ENCODE peak calls at places on chromosomes 4 and X, in ten cellular contexts. One of them, this sample, is unnamed.

GRCh38 chr4:176193126-176193525 is 2.3 kb downstream of the SPATA4 start:
- DNase-seq in testis: no peak
- DNase-seq in sigmoid colon: no peak
- DNase-seq in activated naive CD4-positive, alpha-beta T cell treated with Interleukin-2 at 50 U/mL for 16 hours: no peak
- DNase-seq in dorsolateral prefrontal cortex: no peak
- DNase-seq in left lobe of liver: no peak
- DNase-seq in left ventricle myocardium superior: no peak
- DNase-seq in activated effector memory CD4-positive, alpha-beta T cell treated with Interleukin-2 at 50 U/mL for 16 hours: no peak
- DNase-seq in ELR: peak; percentile 73
- DNase-seq in stimulated activated CD8-positive, alpha-beta memory T cell treated with anti-CD3 and anti-CD28 coated beads, Interleukin-7, amount 100 ng/mL, for 1 hour: no peak
- DNase-seq in this sample: no peak

GRCh38 chr4:77268108-77268507 is 111.1 kb downstream of the CCNG2 start:
- DNase-seq in testis: no peak
- DNase-seq in sigmoid colon: no peak
- DNase-seq in activated naive CD4-positive, alpha-beta T cell treated with Interleukin-2 at 50 U/mL for 16 hours: no peak
- DNase-seq in dorsolateral prefrontal cortex: no peak
- DNase-seq in left lobe of liver: no peak
- DNase-seq in left ventricle myocardium superior: no peak
- DNase-seq in activated effector memory CD4-positive, alpha-beta T cell treated with Interleukin-2 at 50 U/mL for 16 hours: no peak
- DNase-seq in ELR: no peak
- DNase-seq in stimulated activated CD8-positive, alpha-beta memory T cell treated with anti-CD3 and anti-CD28 coated beads, Interleukin-7, amount 100 ng/mL, for 1 hour: no peak
- DNase-seq in this sample: no peak

GRCh38 chrX:106437407-106437806 is 174.4 kb upstream of the RADX start:
- DNase-seq in testis: no peak
- DNase-seq in sigmoid colon: no peak
- DNase-seq in activated naive CD4-positive, alpha-beta T cell treated with Interleukin-2 at 50 U/mL for 16 hours: no peak
- DNase-seq in dorsolateral prefrontal cortex: no peak
- DNase-seq in left lobe of liver: no peak
- DNase-seq in left ventricle myocardium superior: no peak
- DNase-seq in activated effector memory CD4-positive, alpha-beta T cell treated with Interleukin-2 at 50 U/mL for 16 hours: no peak
- DNase-seq in ELR: no peak
- DNase-seq in stimulated activated CD8-positive, alpha-beta memory T cell treated with anti-CD3 and anti-CD28 coated beads, Interleukin-7, amount 100 ng/mL, for 1 hour: no peak
- DNase-seq in this sample: no peak

GRCh38 chr4:156638925-156639605 is 332.5 kb downstream of the PDGFC start:
- DNase-seq in testis: no peak
- DNase-seq in sigmoid colon: no peak
- DNase-seq in activated naive CD4-positive, alpha-beta T cell treated with Interleukin-2 at 50 U/mL for 16 hours: no peak
- DNase-seq in dorsolateral prefrontal cortex: no peak
- DNase-seq in left lobe of liver: no peak
- DNase-seq in left ventricle myocardium superior: no peak
- DNase-seq in activated effector memory CD4-positive, alpha-beta T cell treated with Interleukin-2 at 50 U/mL for 16 hours: no peak
- DNase-seq in ELR: peak; percentile 8
- DNase-seq in stimulated activated CD8-positive, alpha-beta memory T cell treated with anti-CD3 and anti-CD28 coated beads, Interleukin-7, amount 100 ng/mL, for 1 hour: no peak
- DNase-seq in this sample: no peak

GRCh38 chr4:162274354-162274753 is 110.6 kb upstream of the FSTL5 start:
- DNase-seq in testis: peak; percentile 22
- DNase-seq in sigmoid colon: peak; percentile 72
- DNase-seq in activated naive CD4-positive, alpha-beta T cell treated with Interleukin-2 at 50 U/mL for 16 hours: no peak
- DNase-seq in dorsolateral prefrontal cortex: no peak
- DNase-seq in left lobe of liver: no peak
- DNase-seq in left ventricle myocardium superior: no peak
- DNase-seq in activated effector memory CD4-positive, alpha-beta T cell treated with Interleukin-2 at 50 U/mL for 16 hours: no peak
- DNase-seq in ELR: no peak
- DNase-seq in stimulated activated CD8-positive, alpha-beta memory T cell treated with anti-CD3 and anti-CD28 coated beads, Interleukin-7, amount 100 ng/mL, for 1 hour: no peak
- DNase-seq in this sample: no peak

GRCh38 chrX:119218198-119218597 is 17.9 kb upstream of the PGRMC1 start:
- DNase-seq in testis: no peak
- DNase-seq in sigmoid colon: no peak
- DNase-seq in activated naive CD4-positive, alpha-beta T cell treated with Interleukin-2 at 50 U/mL for 16 hours: no peak
- DNase-seq in dorsolateral prefrontal cortex: no peak
- DNase-seq in left lobe of liver: no peak
- DNase-seq in left ventricle myocardium superior: no peak
- DNase-seq in activated effector memory CD4-positive, alpha-beta T cell treated with Interleukin-2 at 50 U/mL for 16 hours: no peak
- DNase-seq in ELR: peak; percentile 37
- DNase-seq in stimulated activated CD8-positive, alpha-beta memory T cell treated with anti-CD3 and anti-CD28 coated beads, Interleukin-7, amount 100 ng/mL, for 1 hour: no peak
- DNase-seq in this sample: no peak

GRCh38 chr4:142121951-142122350 is 485.6 kb downstream of the IL15 start:
- DNase-seq in testis: no peak
- DNase-seq in sigmoid colon: no peak
- DNase-seq in activated naive CD4-positive, alpha-beta T cell treated with Interleukin-2 at 50 U/mL for 16 hours: no peak
- DNase-seq in dorsolateral prefrontal cortex: no peak
- DNase-seq in left lobe of liver: no peak
- DNase-seq in left ventricle myocardium superior: no peak
- DNase-seq in activated effector memory CD4-positive, alpha-beta T cell treated with Interleukin-2 at 50 U/mL for 16 hours: no peak
- DNase-seq in ELR: no peak
- DNase-seq in stimulated activated CD8-positive, alpha-beta memory T cell treated with anti-CD3 and anti-CD28 coated beads, Interleukin-7, amount 100 ng/mL, for 1 hour: no peak
- DNase-seq in this sample: no peak

GRCh38 chr4:57071340-57071739 is 38.8 kb downstream of the IGFBP7 start:
- DNase-seq in testis: no peak
- DNase-seq in sigmoid colon: no peak
- DNase-seq in activated naive CD4-positive, alpha-beta T cell treated with Interleukin-2 at 50 U/mL for 16 hours: no peak
- DNase-seq in dorsolateral prefrontal cortex: no peak
- DNase-seq in left lobe of liver: no peak
- DNase-seq in left ventricle myocardium superior: peak; percentile 54
- DNase-seq in activated effector memory CD4-positive, alpha-beta T cell treated with Interleukin-2 at 50 U/mL for 16 hours: no peak
- DNase-seq in ELR: no peak
- DNase-seq in stimulated activated CD8-positive, alpha-beta memory T cell treated with anti-CD3 and anti-CD28 coated beads, Interleukin-7, amount 100 ng/mL, for 1 hour: no peak
- DNase-seq in this sample: no peak

GRCh38 chr4:107423677-107424405 is 296.2 kb downstream of the PAPSS1 start:
- DNase-seq in testis: no peak
- DNase-seq in sigmoid colon: no peak
- DNase-seq in activated naive CD4-positive, alpha-beta T cell treated with Interleukin-2 at 50 U/mL for 16 hours: no peak
- DNase-seq in dorsolateral prefrontal cortex: no peak
- DNase-seq in left lobe of liver: no peak
- DNase-seq in left ventricle myocardium superior: no peak
- DNase-seq in activated effector memory CD4-positive, alpha-beta T cell treated with Interleukin-2 at 50 U/mL for 16 hours: no peak
- DNase-seq in ELR: no peak
- DNase-seq in stimulated activated CD8-positive, alpha-beta memory T cell treated with anti-CD3 and anti-CD28 coated beads, Interleukin-7, amount 100 ng/mL, for 1 hour: no peak
- DNase-seq in this sample: no peak

GRCh38 chr4:141233673-141234072 is 13.0 kb downstream of the ZNF330 start:
- DNase-seq in testis: no peak
- DNase-seq in sigmoid colon: no peak
- DNase-seq in activated naive CD4-positive, alpha-beta T cell treated with Interleukin-2 at 50 U/mL for 16 hours: no peak
- DNase-seq in dorsolateral prefrontal cortex: no peak
- DNase-seq in left lobe of liver: no peak
- DNase-seq in left ventricle myocardium superior: no peak
- DNase-seq in activated effector memory CD4-positive, alpha-beta T cell treated with Interleukin-2 at 50 U/mL for 16 hours: no peak
- DNase-seq in ELR: no peak
- DNase-seq in stimulated activated CD8-positive, alpha-beta memory T cell treated with anti-CD3 and anti-CD28 coated beads, Interleukin-7, amount 100 ng/mL, for 1 hour: no peak
- DNase-seq in this sample: no peak

GRCh38 chrX:104330966-104331365 is 76.2 kb upstream of the ESX1 start:
- DNase-seq in testis: no peak
- DNase-seq in sigmoid colon: no peak
- DNase-seq in activated naive CD4-positive, alpha-beta T cell treated with Interleukin-2 at 50 U/mL for 16 hours: no peak
- DNase-seq in dorsolateral prefrontal cortex: no peak
- DNase-seq in left lobe of liver: no peak
- DNase-seq in left ventricle myocardium superior: no peak
- DNase-seq in activated effector memory CD4-positive, alpha-beta T cell treated with Interleukin-2 at 50 U/mL for 16 hours: no peak
- DNase-seq in ELR: peak; percentile 94
- DNase-seq in stimulated activated CD8-positive, alpha-beta memory T cell treated with anti-CD3 and anti-CD28 coated beads, Interleukin-7, amount 100 ng/mL, for 1 hour: no peak
- DNase-seq in this sample: no peak

GRCh38 chr4:82394896-82395295 is 21.1 kb upstream of the HNRNPD start:
- DNase-seq in testis: no peak
- DNase-seq in sigmoid colon: no peak
- DNase-seq in activated naive CD4-positive, alpha-beta T cell treated with Interleukin-2 at 50 U/mL for 16 hours: no peak
- DNase-seq in dorsolateral prefrontal cortex: no peak
- DNase-seq in left lobe of liver: no peak
- DNase-seq in left ventricle myocardium superior: no peak
- DNase-seq in activated effector memory CD4-positive, alpha-beta T cell treated with Interleukin-2 at 50 U/mL for 16 hours: no peak
- DNase-seq in ELR: no peak
- DNase-seq in stimulated activated CD8-positive, alpha-beta memory T cell treated with anti-CD3 and anti-CD28 coated beads, Interleukin-7, amount 100 ng/mL, for 1 hour: no peak
- DNase-seq in this sample: no peak

GRCh38 chr4:3111461-3111860 is 37.0 kb downstream of the HTT start:
- DNase-seq in testis: no peak
- DNase-seq in sigmoid colon: no peak
- DNase-seq in activated naive CD4-positive, alpha-beta T cell treated with Interleukin-2 at 50 U/mL for 16 hours: no peak
- DNase-seq in dorsolateral prefrontal cortex: no peak
- DNase-seq in left lobe of liver: no peak
- DNase-seq in left ventricle myocardium superior: no peak
- DNase-seq in activated effector memory CD4-positive, alpha-beta T cell treated with Interleukin-2 at 50 U/mL for 16 hours: no peak
- DNase-seq in ELR: peak; percentile 92
- DNase-seq in stimulated activated CD8-positive, alpha-beta memory T cell treated with anti-CD3 and anti-CD28 coated beads, Interleukin-7, amount 100 ng/mL, for 1 hour: no peak
- DNase-seq in this sample: peak; percentile 14

GRCh38 chr4:4225915-4226605 is 669 bp downstream of the OTOP1 start:
- DNase-seq in testis: no peak
- DNase-seq in sigmoid colon: no peak
- DNase-seq in activated naive CD4-positive, alpha-beta T cell treated with Interleukin-2 at 50 U/mL for 16 hours: no peak
- DNase-seq in dorsolateral prefrontal cortex: no peak
- DNase-seq in left lobe of liver: no peak
- DNase-seq in left ventricle myocardium superior: no peak
- DNase-seq in activated effector memory CD4-positive, alpha-beta T cell treated with Interleukin-2 at 50 U/mL for 16 hours: no peak
- DNase-seq in ELR: peak; percentile 14
- DNase-seq in stimulated activated CD8-positive, alpha-beta memory T cell treated with anti-CD3 and anti-CD28 coated beads, Interleukin-7, amount 100 ng/mL, for 1 hour: no peak
- DNase-seq in this sample: peak; percentile 31

GRCh38 chr4:120843840-120844527 is 78.5 kb downstream of the PRDM5 start:
- DNase-seq in testis: peak; percentile 35
- DNase-seq in sigmoid colon: no peak
- DNase-seq in activated naive CD4-positive, alpha-beta T cell treated with Interleukin-2 at 50 U/mL for 16 hours: no peak
- DNase-seq in dorsolateral prefrontal cortex: no peak
- DNase-seq in left lobe of liver: no peak
- DNase-seq in left ventricle myocardium superior: peak; percentile 49
- DNase-seq in activated effector memory CD4-positive, alpha-beta T cell treated with Interleukin-2 at 50 U/mL for 16 hours: no peak
- DNase-seq in ELR: no peak
- DNase-seq in stimulated activated CD8-positive, alpha-beta memory T cell treated with anti-CD3 and anti-CD28 coated beads, Interleukin-7, amount 100 ng/mL, for 1 hour: no peak
- DNase-seq in this sample: peak; percentile 42

GRCh38 chr4:140130677-140131076 is 23.3 kb downstream of the MAML3 start:
- DNase-seq in testis: no peak
- DNase-seq in sigmoid colon: no peak
- DNase-seq in activated naive CD4-positive, alpha-beta T cell treated with Interleukin-2 at 50 U/mL for 16 hours: no peak
- DNase-seq in dorsolateral prefrontal cortex: no peak
- DNase-seq in left lobe of liver: no peak
- DNase-seq in left ventricle myocardium superior: no peak
- DNase-seq in activated effector memory CD4-positive, alpha-beta T cell treated with Interleukin-2 at 50 U/mL for 16 hours: no peak
- DNase-seq in ELR: peak; percentile 93
- DNase-seq in stimulated activated CD8-positive, alpha-beta memory T cell treated with anti-CD3 and anti-CD28 coated beads, Interleukin-7, amount 100 ng/mL, for 1 hour: no peak
- DNase-seq in this sample: no peak

GRCh38 chr4:52618795-52619590 is 40.1 kb downstream of the USP46 start:
- DNase-seq in testis: no peak
- DNase-seq in sigmoid colon: no peak
- DNase-seq in activated naive CD4-positive, alpha-beta T cell treated with Interleukin-2 at 50 U/mL for 16 hours: no peak
- DNase-seq in dorsolateral prefrontal cortex: no peak
- DNase-seq in left lobe of liver: no peak
- DNase-seq in left ventricle myocardium superior: no peak
- DNase-seq in activated effector memory CD4-positive, alpha-beta T cell treated with Interleukin-2 at 50 U/mL for 16 hours: no peak
- DNase-seq in ELR: no peak
- DNase-seq in stimulated activated CD8-positive, alpha-beta memory T cell treated with anti-CD3 and anti-CD28 coated beads, Interleukin-7, amount 100 ng/mL, for 1 hour: no peak
- DNase-seq in this sample: peak; percentile 65

GRCh38 chr4:94274912-94275311 is 67.2 kb downstream of the SMARCAD1 start:
- DNase-seq in testis: no peak
- DNase-seq in sigmoid colon: no peak
- DNase-seq in activated naive CD4-positive, alpha-beta T cell treated with Interleukin-2 at 50 U/mL for 16 hours: no peak
- DNase-seq in dorsolateral prefrontal cortex: no peak
- DNase-seq in left lobe of liver: no peak
- DNase-seq in left ventricle myocardium superior: no peak
- DNase-seq in activated effector memory CD4-positive, alpha-beta T cell treated with Interleukin-2 at 50 U/mL for 16 hours: no peak
- DNase-seq in ELR: peak; percentile 76
- DNase-seq in stimulated activated CD8-positive, alpha-beta memory T cell treated with anti-CD3 and anti-CD28 coated beads, Interleukin-7, amount 100 ng/mL, for 1 hour: no peak
- DNase-seq in this sample: no peak

GRCh38 chrX:153765138-153766079 is 1.4 kb downstream of the PLXNB3 start:
- DNase-seq in testis: peak; percentile 65
- DNase-seq in sigmoid colon: peak; percentile 78
- DNase-seq in activated naive CD4-positive, alpha-beta T cell treated with Interleukin-2 at 50 U/mL for 16 hours: no peak
- DNase-seq in dorsolateral prefrontal cortex: peak; percentile 93
- DNase-seq in left lobe of liver: no peak
- DNase-seq in left ventricle myocardium superior: no peak
- DNase-seq in activated effector memory CD4-positive, alpha-beta T cell treated with Interleukin-2 at 50 U/mL for 16 hours: no peak
- DNase-seq in ELR: peak; percentile 51
- DNase-seq in stimulated activated CD8-positive, alpha-beta memory T cell treated with anti-CD3 and anti-CD28 coated beads, Interleukin-7, amount 100 ng/mL, for 1 hour: no peak
- DNase-seq in this sample: peak; percentile 56

GRCh38 chr4:178395798-178396197 is 953.6 kb upstream of the AGA start:
- DNase-seq in testis: no peak
- DNase-seq in sigmoid colon: no peak
- DNase-seq in activated naive CD4-positive, alpha-beta T cell treated with Interleukin-2 at 50 U/mL for 16 hours: no peak
- DNase-seq in dorsolateral prefrontal cortex: no peak
- DNase-seq in left lobe of liver: no peak
- DNase-seq in left ventricle myocardium superior: no peak
- DNase-seq in activated effector memory CD4-positive, alpha-beta T cell treated with Interleukin-2 at 50 U/mL for 16 hours: no peak
- DNase-seq in ELR: peak; percentile 11
- DNase-seq in stimulated activated CD8-positive, alpha-beta memory T cell treated with anti-CD3 and anti-CD28 coated beads, Interleukin-7, amount 100 ng/mL, for 1 hour: no peak
- DNase-seq in this sample: peak; percentile 16

GRCh38 chrX:33183366-33183765 is 28.0 kb downstream of the DMD start:
- DNase-seq in testis: peak; percentile 50
- DNase-seq in sigmoid colon: peak; percentile 73
- DNase-seq in activated naive CD4-positive, alpha-beta T cell treated with Interleukin-2 at 50 U/mL for 16 hours: no peak
- DNase-seq in dorsolateral prefrontal cortex: no peak
- DNase-seq in left lobe of liver: no peak
- DNase-seq in left ventricle myocardium superior: peak; percentile 31
- DNase-seq in activated effector memory CD4-positive, alpha-beta T cell treated with Interleukin-2 at 50 U/mL for 16 hours: no peak
- DNase-seq in ELR: no peak
- DNase-seq in stimulated activated CD8-positive, alpha-beta memory T cell treated with anti-CD3 and anti-CD28 coated beads, Interleukin-7, amount 100 ng/mL, for 1 hour: no peak
- DNase-seq in this sample: peak; percentile 58

GRCh38 chrX:20414066-20414465 is 147.4 kb upstream of the RPS6KA3 start:
- DNase-seq in testis: no peak
- DNase-seq in sigmoid colon: no peak
- DNase-seq in activated naive CD4-positive, alpha-beta T cell treated with Interleukin-2 at 50 U/mL for 16 hours: no peak
- DNase-seq in dorsolateral prefrontal cortex: no peak
- DNase-seq in left lobe of liver: no peak
- DNase-seq in left ventricle myocardium superior: no peak
- DNase-seq in activated effector memory CD4-positive, alpha-beta T cell treated with Interleukin-2 at 50 U/mL for 16 hours: no peak
- DNase-seq in ELR: no peak
- DNase-seq in stimulated activated CD8-positive, alpha-beta memory T cell treated with anti-CD3 and anti-CD28 coated beads, Interleukin-7, amount 100 ng/mL, for 1 hour: no peak
- DNase-seq in this sample: no peak

GRCh38 chrX:153766098-153766817 is 2.2 kb downstream of the PLXNB3 start:
- DNase-seq in testis: no peak
- DNase-seq in sigmoid colon: peak; percentile 77
- DNase-seq in activated naive CD4-positive, alpha-beta T cell treated with Interleukin-2 at 50 U/mL for 16 hours: peak; percentile 20
- DNase-seq in dorsolateral prefrontal cortex: peak; percentile 47
- DNase-seq in left lobe of liver: no peak
- DNase-seq in left ventricle myocardium superior: no peak
- DNase-seq in activated effector memory CD4-positive, alpha-beta T cell treated with Interleukin-2 at 50 U/mL for 16 hours: no peak
- DNase-seq in ELR: peak; percentile 84
- DNase-seq in stimulated activated CD8-positive, alpha-beta memory T cell treated with anti-CD3 and anti-CD28 coated beads, Interleukin-7, amount 100 ng/mL, for 1 hour: peak; percentile 13
- DNase-seq in this sample: peak; percentile 63

GRCh38 chr4:20456416-20456815 is 204.7 kb downstream of the SLIT2 start:
- DNase-seq in testis: no peak
- DNase-seq in sigmoid colon: no peak
- DNase-seq in activated naive CD4-positive, alpha-beta T cell treated with Interleukin-2 at 50 U/mL for 16 hours: no peak
- DNase-seq in dorsolateral prefrontal cortex: no peak
- DNase-seq in left lobe of liver: no peak
- DNase-seq in left ventricle myocardium superior: no peak
- DNase-seq in activated effector memory CD4-positive, alpha-beta T cell treated with Interleukin-2 at 50 U/mL for 16 hours: no peak
- DNase-seq in ELR: peak; percentile 68
- DNase-seq in stimulated activated CD8-positive, alpha-beta memory T cell treated with anti-CD3 and anti-CD28 coated beads, Interleukin-7, amount 100 ng/mL, for 1 hour: no peak
- DNase-seq in this sample: no peak

GRCh38 chr4:145635630-145636029 is 16.4 kb downstream of the MMAA start:
- DNase-seq in testis: no peak
- DNase-seq in sigmoid colon: no peak
- DNase-seq in activated naive CD4-positive, alpha-beta T cell treated with Interleukin-2 at 50 U/mL for 16 hours: no peak
- DNase-seq in dorsolateral prefrontal cortex: no peak
- DNase-seq in left lobe of liver: no peak
- DNase-seq in left ventricle myocardium superior: no peak
- DNase-seq in activated effector memory CD4-positive, alpha-beta T cell treated with Interleukin-2 at 50 U/mL for 16 hours: no peak
- DNase-seq in ELR: no peak
- DNase-seq in stimulated activated CD8-positive, alpha-beta memory T cell treated with anti-CD3 and anti-CD28 coated beads, Interleukin-7, amount 100 ng/mL, for 1 hour: no peak
- DNase-seq in this sample: no peak

GRCh38 chr4:101010987-101011386 is 336.3 kb downstream of the PPP3CA start:
- DNase-seq in testis: no peak
- DNase-seq in sigmoid colon: no peak
- DNase-seq in activated naive CD4-positive, alpha-beta T cell treated with Interleukin-2 at 50 U/mL for 16 hours: no peak
- DNase-seq in dorsolateral prefrontal cortex: no peak
- DNase-seq in left lobe of liver: no peak
- DNase-seq in left ventricle myocardium superior: no peak
- DNase-seq in activated effector memory CD4-positive, alpha-beta T cell treated with Interleukin-2 at 50 U/mL for 16 hours: no peak
- DNase-seq in ELR: no peak
- DNase-seq in stimulated activated CD8-positive, alpha-beta memory T cell treated with anti-CD3 and anti-CD28 coated beads, Interleukin-7, amount 100 ng/mL, for 1 hour: no peak
- DNase-seq in this sample: no peak

GRCh38 chr4:186266699-186267467 is 894 bp downstream of the F11 start:
- DNase-seq in testis: peak; percentile 28
- DNase-seq in sigmoid colon: no peak
- DNase-seq in activated naive CD4-positive, alpha-beta T cell treated with Interleukin-2 at 50 U/mL for 16 hours: no peak
- DNase-seq in dorsolateral prefrontal cortex: no peak
- DNase-seq in left lobe of liver: peak; percentile 66
- DNase-seq in left ventricle myocardium superior: no peak
- DNase-seq in activated effector memory CD4-positive, alpha-beta T cell treated with Interleukin-2 at 50 U/mL for 16 hours: no peak
- DNase-seq in ELR: no peak
- DNase-seq in stimulated activated CD8-positive, alpha-beta memory T cell treated with anti-CD3 and anti-CD28 coated beads, Interleukin-7, amount 100 ng/mL, for 1 hour: no peak
- DNase-seq in this sample: peak; percentile 37

GRCh38 chrX:137342969-137343368 is 223.0 kb upstream of the ZIC3 start:
- DNase-seq in testis: no peak
- DNase-seq in sigmoid colon: no peak
- DNase-seq in activated naive CD4-positive, alpha-beta T cell treated with Interleukin-2 at 50 U/mL for 16 hours: no peak
- DNase-seq in dorsolateral prefrontal cortex: no peak
- DNase-seq in left lobe of liver: no peak
- DNase-seq in left ventricle myocardium superior: no peak
- DNase-seq in activated effector memory CD4-positive, alpha-beta T cell treated with Interleukin-2 at 50 U/mL for 16 hours: no peak
- DNase-seq in ELR: no peak
- DNase-seq in stimulated activated CD8-positive, alpha-beta memory T cell treated with anti-CD3 and anti-CD28 coated beads, Interleukin-7, amount 100 ng/mL, for 1 hour: no peak
- DNase-seq in this sample: no peak